ENCODE peak calls at places on chromosomes 13 and 19, in four cellular contexts. N is kidney epithelial cell, R is fibroblast of lung, E is heart left ventricle. V is an unnamed sample.
A peak's percentile ranks its signal among the peaks of the same experiment; 100 is the strongest.

GRCh38 chr19:7230826-7231225 is 63.4 kb downstream of the INSR start:
- DNase-seq in N (no peak), R (no peak), E (peak; percentile 89), V (no peak)

GRCh38 chr13:64305246-64305645 is 2889.6 kb upstream of the PCDH20 start:
- DNase-seq in N (no peak), R (peak; percentile 69), E (no peak), V (peak; percentile 5)

GRCh38 chr19:33441277-33441699 is 67.8 kb downstream of the CEBPG start:
- DNase-seq in N (no peak), R (no peak), E (no peak), V (no peak)

GRCh38 chr13:113955235-113955634 is 18.6 kb downstream of the C13orf46 start:
- DNase-seq in N (no peak), R (no peak), E (peak; percentile 10), V (no peak)

GRCh38 chr19:4069331-4069959 is 2.7 kb upstream of the ZBTB7A start:
- DNase-seq in N (no peak), R (no peak), E (peak; percentile 56), V (no peak)

GRCh38 chr19:35265126-35265995 is 3.4 kb upstream of the USF2 start:
- DNase-seq in N (no peak), R (no peak), E (no peak), V (no peak)

GRCh38 chr19:35000647-35001501 is 751 bp downstream of the GRAMD1A start:
- DNase-seq in N (peak; percentile 12), R (peak; percentile 61), E (peak; percentile 55), V (no peak)

GRCh38 chr19:3509566-3509989 is 3.5 kb downstream of the FZR1 start:
- DNase-seq in N (no peak), R (peak; percentile 89), E (no peak), V (no peak)

GRCh38 chr19:55392820-55393219 is 7.1 kb downstream of the RPL28 start:
- DNase-seq in N (no peak), R (no peak), E (no peak), V (no peak)

GRCh38 chr13:46386996-46387851 is at the start of gene RUBCNL:
- DNase-seq in N (no peak), R (peak; percentile 30), E (peak; percentile 36), V (no peak)

GRCh38 chr19:1744822-1745563 is 8.3 kb upstream of the ONECUT3 start:
- DNase-seq in N (no peak), R (no peak), E (no peak), V (no peak)

GRCh38 chr13:50400035-50400726 is 384.9 kb downstream of the KCNRG start:
- DNase-seq in N (no peak), R (peak; percentile 66), E (peak; percentile 54), V (no peak)

GRCh38 chr19:4083677-4084546 is 17.2 kb upstream of the ZBTB7A start:
- DNase-seq in N (no peak), R (no peak), E (peak; percentile 25), V (no peak)

GRCh38 chr19:56476093-56476492 is 1.1 kb downstream of the ZNF667 start:
- DNase-seq in N (no peak), R (no peak), E (no peak), V (no peak)

GRCh38 chr13:93169980-93170379 is 56.6 kb upstream of the GPC6 start:
- DNase-seq in N (peak; percentile 98), R (peak; percentile 99), E (no peak), V (peak; percentile 57)

GRCh38 chr19:30557212-30557611 is 185.0 kb downstream of the ZNF536 start:
- DNase-seq in N (no peak), R (no peak), E (no peak), V (no peak)

GRCh38 chr19:3075605-3076431 is 13.5 kb upstream of the TLE5 start:
- DNase-seq in N (no peak), R (no peak), E (no peak), V (no peak)

GRCh38 chr19:35673121-35673804 is 6.9 kb downstream of the UPK1A start:
- DNase-seq in N (peak; percentile 28), R (peak; percentile 43), E (peak; percentile 54), V (peak; percentile 5)

GRCh38 chr19:55654323-55654832 is 457 bp upstream of the U2AF2 start:
- DNase-seq in N (peak; percentile 90), R (peak; percentile 97), E (peak; percentile 99), V (peak; percentile 97)

GRCh38 chr13:26707122-26708006 is 53.2 kb downstream of the GPR12 start:
- DNase-seq in N (no peak), R (peak; percentile 34), E (peak; percentile 33), V (peak; percentile 10)

GRCh38 chr19:3897936-3898335 is 17.5 kb downstream of the ATCAY start:
- DNase-seq in N (no peak), R (no peak), E (no peak), V (no peak)

GRCh38 chr19:38736036-38736412 is 8.2 kb downstream of the CAPN12 start:
- DNase-seq in N (no peak), R (peak; percentile 50), E (no peak), V (no peak)

GRCh38 chr13:36163809-36164308 is 32.7 kb upstream of the DCLK1 start:
- DNase-seq in N (peak; percentile 45), R (peak; percentile 96), E (peak; percentile 80), V (peak; percentile 59)

GRCh38 chr13:47178090-47178950 is 281.5 kb upstream of the HTR2A start:
- DNase-seq in N (no peak), R (no peak), E (no peak), V (no peak)

GRCh38 chr13:27024062-27024461 is 147.5 kb downstream of the USP12 start:
- DNase-seq in N (no peak), R (no peak), E (no peak), V (no peak)

GRCh38 chr19:43562698-43563241 is 12.6 kb downstream of the XRCC1 start:
- DNase-seq in N (peak; percentile 29), R (peak; percentile 92), E (peak; percentile 87), V (peak; percentile 92)

GRCh38 chr19:31214086-31214485 is 135.2 kb downstream of the TSHZ3 start:
- DNase-seq in N (peak; percentile 97), R (peak; percentile 100), E (peak; percentile 61), V (peak; percentile 97)

GRCh38 chr13:99303863-99304521 is 3.2 kb downstream of the GPR183 start:
- DNase-seq in N (no peak), R (peak; percentile 41), E (peak; percentile 54), V (no peak)

GRCh38 chr19:46761418-46761831 is 15.2 kb upstream of the STRN4 start:
- DNase-seq in N (no peak), R (peak; percentile 21), E (no peak), V (no peak)

GRCh38 chr19:15790096-15790495 is 2.6 kb downstream of the OR10H5 start:
- DNase-seq in N (no peak), R (no peak), E (no peak), V (no peak)

GRCh38 chr13:44068737-44069136 is 189.0 kb downstream of the LACC1 start:
- DNase-seq in N (no peak), R (peak; percentile 85), E (no peak), V (peak; percentile 47)

GRCh38 chr19:7272856-7273578 is 21.2 kb downstream of the INSR start:
- DNase-seq in N (no peak), R (no peak), E (no peak), V (peak; percentile 25)

GRCh38 chr13:28611021-28611420 is 47.9 kb upstream of the POMP start:
- DNase-seq in N (no peak), R (peak; percentile 4), E (no peak), V (no peak)

GRCh38 chr13:33169273-33169980 is 116.1 kb downstream of the STARD13 start:
- DNase-seq in N (peak; percentile 65), R (peak; percentile 96), E (no peak), V (no peak)

GRCh38 chr19:45934551-45935230 is 20.1 kb upstream of the NANOS2 start:
- DNase-seq in N (no peak), R (no peak), E (no peak), V (no peak)

GRCh38 chr19:17555480-17555928 is at the start of gene COLGALT1:
- DNase-seq in N (peak; percentile 81), R (peak; percentile 93), E (peak; percentile 99), V (peak; percentile 73)
- TF ChIP-seq CTCF in N (no peak), R (no peak), E (no peak), V (no peak)

DNA sequence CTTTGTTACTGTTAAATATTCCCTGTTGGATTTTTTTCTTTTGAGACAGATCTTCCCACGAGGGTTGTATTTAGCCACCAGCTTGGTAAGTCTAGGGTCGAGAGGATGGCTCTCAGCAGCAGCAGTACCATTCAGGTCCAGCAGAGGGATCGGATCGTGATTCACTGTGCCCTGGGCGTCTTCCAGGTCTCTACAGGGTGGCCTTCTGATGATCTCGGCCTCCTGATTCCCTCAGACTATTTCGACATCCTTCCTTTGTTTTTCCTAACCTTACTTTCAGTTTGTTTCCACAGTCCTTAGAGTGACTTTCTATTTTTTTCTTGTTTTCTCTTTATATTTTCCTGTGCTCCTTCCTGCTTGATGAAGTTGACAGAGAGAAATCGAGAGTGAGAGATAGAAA is 1436.9 kb downstream of the UQCRFS1 start:
- DNase-seq in N (no peak), R (peak; percentile 15), E (no peak), V (no peak)
- TF ChIP-seq CTCF in N (peak; percentile 25), R (peak; percentile 32), E (no peak), V (peak; percentile 31)

DNA sequence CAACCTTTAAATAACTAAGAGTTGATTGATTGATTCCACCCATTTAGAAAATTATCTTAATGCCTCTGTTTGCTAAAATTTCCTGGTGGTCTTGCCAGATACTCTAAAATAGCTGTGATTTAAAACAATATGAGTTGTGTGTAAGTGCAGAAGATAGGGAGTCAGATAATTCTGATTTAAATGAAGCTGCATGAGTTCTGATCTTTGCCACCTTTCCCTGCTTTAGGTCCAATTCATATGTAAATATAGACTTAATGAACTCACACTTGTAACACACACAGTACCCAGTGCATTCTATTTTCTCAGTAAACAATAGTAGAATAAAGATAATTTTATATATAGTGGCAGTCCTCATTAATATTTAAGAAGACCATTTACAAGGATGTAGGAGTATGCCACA is 981.8 kb downstream of the SLITRK1 start:
- DNase-seq in N (no peak), R (no peak), E (no peak), V (no peak)
- TF ChIP-seq CTCF in N (no peak), R (no peak), E (no peak), V (no peak)

DNA sequence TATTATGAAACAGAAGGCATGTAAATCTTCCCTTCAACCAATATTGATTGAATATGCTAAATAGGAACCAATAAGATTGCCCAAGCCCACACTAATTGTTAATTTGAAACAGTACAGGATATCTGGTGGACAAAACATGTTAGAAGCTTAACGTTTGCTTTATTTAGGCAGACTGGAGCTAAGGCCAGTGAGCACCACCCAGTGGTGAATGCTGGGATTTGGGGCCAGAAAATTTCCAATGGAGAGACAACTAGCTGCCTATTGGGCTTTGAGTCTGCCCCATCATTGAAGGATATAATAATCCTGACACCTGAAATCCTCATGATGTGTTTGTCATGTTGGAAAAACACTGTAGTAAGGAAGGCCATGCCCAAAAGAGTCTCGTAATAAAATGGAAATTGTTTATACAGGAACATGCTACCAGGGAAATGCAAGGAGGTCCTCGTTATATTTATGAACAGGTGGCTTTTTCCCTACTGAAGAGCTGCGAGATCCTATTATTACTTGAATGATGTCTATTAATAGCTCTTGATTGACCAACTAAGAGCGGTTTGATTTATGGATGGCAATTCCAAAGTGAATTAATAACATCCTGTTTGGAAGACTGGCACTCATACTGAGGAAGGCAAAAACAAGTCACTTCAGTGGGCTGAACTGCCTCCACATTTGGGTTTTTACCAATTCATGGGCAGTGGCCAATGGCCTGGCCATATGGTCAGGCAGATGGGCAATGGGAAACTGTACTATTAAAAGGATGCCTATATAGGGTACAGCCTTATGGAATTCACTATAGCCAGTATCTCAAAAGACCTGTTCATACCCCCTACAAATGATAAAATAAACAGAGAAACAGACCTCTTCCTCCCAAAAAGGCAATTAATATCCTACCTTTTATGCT is 8.7 kb downstream of the SIGLECL1 start:
- DNase-seq in N (no peak), R (no peak), E (no peak), V (no peak)
- TF ChIP-seq CTCF in N (peak; percentile 85), R (peak; percentile 30), E (peak; percentile 25), V (peak; percentile 63)

V was measured in AG09309.